ENCODE peak calls at places on chromosomes 7 and 10, in four cellular contexts. J is HepG2, M is GM12878, F is SK-N-SH. U is an unnamed sample.

GRCh38 chr10:50653758-50654157 is 30.0 kb upstream of the SGMS1 start:
- DNase-seq in M (no peak), F (no peak), J (no peak), U (no peak)

GRCh38 chr7:86947956-86948355 is 111.5 kb downstream of the ELAPOR2 start:
- DNase-seq in M (no peak), J (peak), F (no peak), U (no peak)

GRCh38 chr10:3263082-3263481 is 90.5 kb upstream of the PITRM1 start:
- DNase-seq in J (no peak), F (no peak), M (no peak), U (no peak)

GRCh38 chr10:90866050-90866598 is 5.7 kb upstream of the RPP30 start:
- DNase-seq in M (no peak), F (no peak), J (no peak), U (no peak)

GRCh38 chr7:7808626-7809025 is 90.2 kb upstream of the RPA3 start:
- DNase-seq in J (no peak), F (no peak), M (no peak), U (no peak)

GRCh38 chr7:130276796-130277762 is 10.4 kb downstream of the CPA2 start:
- DNase-seq in M (no peak), J (no peak), F (no peak), U (no peak)

GRCh38 chr10:33179056-33179455 is 155.4 kb downstream of the NRP1 start:
- DNase-seq in M (no peak), J (no peak), F (no peak), U (no peak)

GRCh38 chr10:78712147-78712546 is 356.6 kb upstream of the ZMIZ1 start:
- DNase-seq in J (no peak), M (no peak), F (no peak), U (peak)

GRCh38 chr10:74056081-74056818 is 58.3 kb downstream of the VCL start:
- DNase-seq in F (no peak), M (peak), J (peak), U (peak)

GRCh38 chr7:29146082-29146706 is at the start of gene CPVL:
- DNase-seq in M (no peak), F (peak), J (peak), U (no peak)

GRCh38 chr7:155254018-155254417 is 43.7 kb upstream of the INSIG1 start:
- DNase-seq in J (no peak), F (no peak), M (no peak), U (no peak)

GRCh38 chr7:42940985-42941847 is 9.0 kb downstream of the MRPL32 start:
- DNase-seq in J (peak), F (peak), M (peak), U (peak)

GRCh38 chr10:62266611-62267010 is 2.0 kb downstream of the RTKN2 start:
- DNase-seq in F (no peak), J (no peak), M (no peak), U (no peak)

GRCh38 chr10:132306951-132307751 is 599 bp downstream of the STK32C start:
- DNase-seq in F (peak), M (no peak), J (peak), U (peak)

GRCh38 chr10:111319866-111320265 is 243.0 kb downstream of the ADRA2A start:
- DNase-seq in F (no peak), J (no peak), M (no peak), U (no peak)

GRCh38 chr10:58086144-58086762 is 181.4 kb downstream of the IPMK start:
- DNase-seq in J (no peak), F (no peak), M (no peak), U (no peak)

GRCh38 chr10:77114181-77114821 is 523.3 kb downstream of the KCNMA1 start:
- DNase-seq in M (no peak), F (no peak), J (no peak), U (no peak)

GRCh38 chr7:25967278-25968204 is 184.5 kb upstream of the NFE2L3 start:
- DNase-seq in M (peak), F (no peak), J (no peak), U (no peak)

GRCh38 chr10:1180836-1181235 is 124.7 kb downstream of the WDR37 start:
- DNase-seq in J (no peak), M (no peak), F (no peak), U (no peak)

GRCh38 chr10:28077889-28078288 is 79.0 kb upstream of the ODAD2 start:
- DNase-seq in F (no peak), M (no peak), J (no peak), U (no peak)

GRCh38 chr7:69114374-69114773 is 483.9 kb upstream of the AUTS2 start:
- DNase-seq in M (no peak), J (no peak), F (no peak), U (no peak)

GRCh38 chr10:92747600-92747999 is 57.8 kb downstream of the HHEX start:
- DNase-seq in M (no peak), J (peak), F (no peak), U (no peak)

GRCh38 chr7:1105189-1105588 is 17.3 kb downstream of the GPER1 start:
- DNase-seq in F (no peak), J (no peak), M (peak), U (no peak)

GRCh38 chr7:11328309-11328708 is 354.6 kb downstream of the PHF14 start:
- DNase-seq in M (no peak), F (no peak), J (no peak), U (no peak)

GRCh38 chr10:79226391-79227245 is 120.7 kb upstream of the PPIF start:
- DNase-seq in F (no peak), M (no peak), J (no peak), U (no peak)

GRCh38 chr7:102834999-102835398 is 77.8 kb upstream of the LRRC17 start:
- DNase-seq in F (no peak), J (peak), M (peak), U (peak)

GRCh38 chr10:125878957-125879835 is 1.9 kb downstream of the DHX32 start:
- DNase-seq in J (peak), F (no peak), M (no peak), U (peak)

GRCh38 chr10:43965033-43965917 is 316.6 kb upstream of the ZNF32 start:
- DNase-seq in M (peak), F (no peak), J (no peak), U (no peak)

GRCh38 chr10:128695931-128696330 is 569.7 kb upstream of the MKI67 start:
- DNase-seq in J (no peak), M (no peak), F (no peak), U (no peak)

GRCh38 chr10:52400564-52400963 is 86.5 kb downstream of the DKK1 start:
- DNase-seq in J (no peak), M (no peak), F (no peak), U (peak)

GRCh38 chr10:70267161-70267933 is 16.5 kb downstream of the NPFFR1 start:
- DNase-seq in F (no peak), J (no peak), M (no peak), U (peak)

GRCh38 chr7:40499718-40500117 is 364.9 kb downstream of the SUGCT start:
- DNase-seq in F (no peak), M (no peak), J (no peak), U (no peak)

GRCh38 chr10:49183596-49184542 is 4.3 kb downstream of the TMEM273 start:
- DNase-seq in M (no peak), F (no peak), J (no peak), U (no peak)

GRCh38 chr10:59799421-59799820 is 46.2 kb upstream of the MRLN start:
- DNase-seq in F (no peak), J (no peak), M (no peak), U (no peak)

GRCh38 chr7:44534501-44534900 is 6.6 kb downstream of the NPC1L1 start:
- DNase-seq in F (peak), M (no peak), J (peak), U (peak)

GRCh38 chr10:42951486-42952251 is 125.2 kb upstream of the RET start:
- DNase-seq in M (no peak), F (no peak), J (no peak), U (no peak)

GRCh38 chr7:110317699-110318265 is 773.1 kb upstream of the LRRN3 start:
- DNase-seq in M (no peak), J (peak), F (no peak), U (no peak)

GRCh38 chr7:2929321-2930201 is 85.5 kb upstream of the GNA12 start:
- DNase-seq in J (no peak), F (peak), M (no peak), U (no peak)

DNA sequence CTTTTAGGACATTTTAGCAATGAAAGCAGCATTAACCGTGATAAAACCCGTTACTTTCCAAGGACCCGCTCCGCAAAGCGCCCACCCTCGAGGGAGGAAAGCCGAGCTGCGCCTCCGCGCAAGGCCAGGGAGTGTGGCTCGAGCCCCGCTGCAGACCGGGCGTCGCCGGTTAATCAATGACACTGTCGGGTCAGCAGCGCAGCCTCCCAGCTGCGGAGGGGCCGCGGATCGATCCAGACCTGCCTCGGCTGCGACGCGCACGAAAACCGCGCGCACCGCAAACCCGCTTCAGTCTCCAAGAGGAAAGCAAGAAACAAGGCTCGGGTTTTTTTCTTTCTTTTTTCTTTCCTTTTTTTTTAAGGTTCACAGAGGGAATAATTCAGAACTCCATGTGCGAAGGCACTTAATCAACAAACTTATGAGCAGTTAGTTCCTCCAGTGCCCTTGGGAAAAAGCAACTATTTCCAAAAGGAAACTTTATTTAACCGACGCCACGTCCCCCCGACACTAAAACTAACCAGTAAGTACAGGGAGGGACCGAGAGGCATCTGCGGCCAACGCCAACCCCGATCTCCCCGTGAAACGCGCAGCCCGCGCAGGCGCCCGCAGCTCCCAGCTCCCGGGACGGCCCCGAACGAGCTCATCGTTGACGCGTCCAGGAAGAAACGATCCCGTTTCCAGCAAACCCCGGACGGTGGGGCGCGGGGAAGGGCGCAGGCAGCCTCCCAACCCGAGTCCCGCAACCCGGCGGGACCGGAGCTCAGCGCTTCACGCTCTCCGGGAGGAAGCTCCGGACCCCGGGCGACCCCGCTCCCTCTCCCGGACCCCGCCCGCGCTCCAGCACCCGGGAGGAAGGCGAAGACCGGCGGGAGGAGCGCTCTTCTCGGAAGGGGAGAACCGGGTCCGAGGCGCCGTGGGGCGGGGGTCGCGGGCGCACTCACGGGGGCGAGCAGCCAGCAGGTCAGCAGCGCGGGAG is 599 bp downstream of the VIPR2 start:
- DNase-seq in M (no peak), J (no peak), F (peak), U (no peak)
- TF ChIP-seq PBX3 in M (no peak), J (no peak), F (no peak), U (no peak)

GRCh38 chr7:55420535-55420934 is 55.4 kb downstream of the LANCL2 start:
- DNase-seq in M (no peak), J (peak), F (no peak), U (no peak)
- TF ChIP-seq PBX3 in M (no peak), J (no peak), F (no peak), U (no peak)

DNA sequence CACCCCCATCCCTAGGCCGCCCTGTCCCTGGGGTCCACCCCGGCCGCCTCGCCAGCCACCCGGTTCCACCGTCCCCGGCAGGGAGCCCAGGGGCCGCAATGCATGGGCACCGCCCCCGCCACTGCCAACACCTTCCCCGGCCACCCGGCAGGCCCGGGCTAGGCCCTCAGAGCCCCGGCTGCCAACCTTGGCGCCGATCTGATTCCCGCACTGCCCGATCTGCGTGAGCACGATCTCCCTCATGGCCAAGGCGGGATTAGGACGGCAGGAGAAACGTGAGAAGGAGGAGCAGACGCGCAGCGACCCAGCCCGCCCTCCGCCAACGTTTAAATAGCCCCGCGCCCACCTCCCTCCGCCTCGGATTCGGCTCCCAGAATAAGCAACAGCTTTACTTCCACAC is at the start of gene TUBB8:
- DNase-seq in M (no peak), J (no peak), F (no peak), U (no peak)
- TF ChIP-seq PBX3 in M (no peak), J (no peak), F (no peak), U (no peak)

GRCh38 chr10:124375691-124376090 is 43.0 kb downstream of the OAT start:
- DNase-seq in F (no peak), M (no peak), J (no peak), U (no peak)

GRCh38 chr10:124376411-124376810 is 42.3 kb downstream of the OAT start:
- DNase-seq in M (no peak), F (no peak), J (no peak), U (no peak)

GRCh38 chr10:124375353-124375614 is 43.4 kb downstream of the OAT start:
- DNase-seq in J (no peak), F (no peak), M (no peak), U (no peak)

GRCh38 chr10:124372906-124373305 is 45.8 kb downstream of the OAT start:
- DNase-seq in F (no peak), M (no peak), J (no peak), U (no peak)

DNA sequence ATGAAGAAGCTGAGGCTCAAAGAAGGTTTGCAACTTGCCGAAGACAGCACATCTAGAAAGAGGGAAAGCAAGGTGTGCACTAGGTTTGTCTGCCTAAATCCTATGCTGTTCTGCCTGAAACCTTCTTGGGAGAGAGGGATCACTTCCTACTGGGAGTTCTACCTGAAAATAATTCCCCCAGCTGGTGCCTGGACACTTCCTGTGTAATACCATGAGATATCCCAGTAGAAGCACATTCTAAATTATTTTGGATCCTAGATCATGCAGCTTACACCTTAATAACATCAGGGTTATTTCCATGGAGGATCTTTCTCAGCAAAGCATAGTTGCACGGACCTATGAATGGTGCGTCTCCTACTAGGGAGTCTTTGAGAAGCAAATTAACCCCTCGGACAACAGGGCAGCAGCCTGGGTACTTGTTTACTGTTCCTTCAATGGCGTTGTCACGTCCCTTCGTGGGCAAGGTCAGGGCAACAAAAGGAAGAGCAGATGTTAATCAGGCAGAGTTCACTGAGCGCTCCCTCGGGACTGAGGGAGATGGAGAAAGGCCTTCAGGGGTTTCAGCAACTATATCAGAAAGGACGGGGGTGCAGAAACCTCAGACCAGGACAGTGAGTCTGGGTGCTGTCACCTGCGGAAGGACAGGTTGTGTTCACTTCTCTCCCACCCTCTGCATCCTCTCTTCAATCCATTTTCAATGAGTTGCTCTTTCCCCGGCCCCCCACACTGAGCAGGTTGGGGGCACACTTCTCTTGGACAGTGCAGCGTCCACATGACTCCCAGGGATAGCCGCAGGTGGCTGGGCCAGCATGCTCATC is 44.0 kb downstream of the OAT start:
- DNase-seq in F (no peak), J (no peak), M (no peak), U (no peak)
- TF ChIP-seq PBX3 in F (no peak), J (no peak), M (no peak), U (no peak)

DNA sequence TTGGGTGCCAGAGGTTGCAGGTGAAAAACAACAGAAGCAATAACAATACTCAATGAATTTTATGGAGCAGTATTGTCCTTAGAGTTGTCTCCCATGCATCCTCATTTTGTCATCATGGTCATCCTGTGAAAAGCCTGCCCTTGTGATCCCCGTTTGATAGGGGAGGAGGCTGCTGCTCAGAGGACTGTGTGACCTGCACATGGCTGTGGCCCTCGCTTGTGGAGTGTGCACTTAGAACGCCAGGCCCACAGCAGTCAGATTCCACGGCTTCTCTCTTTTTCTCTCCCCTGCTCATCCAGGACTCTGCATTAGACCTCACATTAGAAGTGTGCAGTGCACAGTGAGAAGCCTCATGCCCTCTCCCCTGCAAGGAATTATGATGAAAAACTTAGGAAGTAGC is 491.1 kb upstream of the KLF6 start:
- DNase-seq in M (no peak), F (no peak), J (no peak), U (no peak)
- TF ChIP-seq PBX3 in M (no peak), F (no peak), J (no peak), U (no peak)

DNA sequence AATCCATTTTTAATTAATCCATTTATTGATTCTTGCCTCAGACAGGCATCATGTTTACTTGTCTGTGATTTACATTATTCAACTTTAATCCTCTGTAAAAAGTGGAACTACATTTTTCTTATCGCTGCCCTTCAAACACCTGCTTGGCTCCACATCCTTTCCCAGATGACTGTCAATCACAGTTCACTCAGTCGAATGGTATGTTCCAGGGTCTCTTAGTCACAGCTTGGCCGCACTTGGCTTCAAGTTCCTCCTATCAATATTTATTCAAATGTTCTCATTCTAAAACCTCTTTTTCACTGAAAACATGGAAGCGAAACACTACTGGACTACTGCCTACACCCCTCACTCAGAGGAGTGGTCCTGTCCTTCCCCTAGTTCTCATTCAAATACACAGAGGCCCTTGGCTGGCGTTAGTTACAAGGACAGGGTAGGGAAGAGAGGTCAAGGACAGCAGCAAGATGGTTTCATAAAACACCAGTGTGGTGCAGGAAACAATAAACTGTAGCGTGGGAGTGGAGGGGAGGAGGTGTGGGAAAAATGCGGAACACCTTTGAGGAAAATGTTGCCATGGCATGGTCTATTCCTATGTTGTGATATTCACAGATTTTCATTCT is 143.2 kb downstream of the USP6NL start:
- DNase-seq in F (no peak), J (no peak), M (no peak), U (no peak)
- TF ChIP-seq PBX3 in F (no peak), J (no peak), M (no peak), U (no peak)

DNA sequence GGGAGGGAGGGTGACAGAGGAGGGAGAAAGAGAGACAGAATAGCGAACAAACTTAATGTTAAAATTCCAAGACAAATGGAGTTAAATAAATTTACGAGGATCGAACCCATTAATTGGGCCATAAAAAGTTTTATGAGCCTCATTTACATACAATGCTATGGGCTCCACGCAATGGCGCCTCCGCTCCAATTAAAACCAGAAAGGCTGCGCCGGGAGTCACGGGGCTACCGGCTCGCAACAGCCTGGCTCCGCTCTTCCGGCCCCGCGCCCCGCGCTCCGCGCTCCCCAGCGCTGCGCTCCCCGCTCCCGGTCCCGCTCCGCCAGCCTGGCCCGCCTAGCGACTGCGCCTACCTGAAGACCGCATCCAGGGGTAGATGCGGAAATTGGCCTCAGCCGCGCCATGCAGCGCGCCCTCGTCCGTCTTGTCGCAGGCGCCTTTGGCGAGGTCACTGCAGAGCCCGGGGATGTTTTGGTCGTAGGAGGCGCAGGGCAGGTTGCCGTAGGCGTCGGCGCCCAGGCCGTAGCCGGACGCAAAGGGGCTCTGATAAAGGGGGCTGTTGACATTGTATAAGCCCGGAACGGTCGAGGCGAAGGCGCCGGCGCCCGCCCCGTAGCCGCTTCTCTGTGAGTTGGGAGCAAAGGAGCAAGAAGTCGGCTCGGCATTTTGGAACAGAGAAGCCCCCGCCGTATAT is 513 bp downstream of the HOXA7 start:
- DNase-seq in M (no peak), J (no peak), F (no peak), U (peak)
- TF ChIP-seq PBX3 in M (no peak), J (no peak), F (no peak), U (no peak)

GRCh38 chr7:108627476-108628051 is 57.9 kb downstream of the DNAJB9 start:
- DNase-seq in M (no peak), J (no peak), F (no peak), U (no peak)
- TF ChIP-seq PBX3 in M (no peak), J (no peak), F (no peak), U (no peak)

GRCh38 chr10:94219829-94220228 is 142.9 kb downstream of the NOC3L start:
- DNase-seq in J (no peak), M (no peak), F (no peak), U (no peak)
- TF ChIP-seq PBX3 in J (no peak), M (no peak), F (no peak), U (no peak)